ENCODE peak calls at places on chromosomes 11 and 22, in eight cellular contexts. Y, A, F, T, C, V, S and X are unnamed samples.

GRCh38 chr11:63915961-63916836 is 765 bp downstream of the RCOR2 start:
- DNase-seq in S (peak), Y (peak), C (no peak), T (peak), A (peak), F (peak), V (no peak), X (peak)

GRCh38 chr11:19756675-19757475 is 44.2 kb downstream of the NAV2 start:
- DNase-seq in S (no peak), A (peak), Y (no peak), V (no peak), T (no peak), F (no peak), C (no peak), X (no peak)

GRCh38 chr11:26700536-26701235 is 21.2 kb downstream of the SLC5A12 start:
- DNase-seq in A (peak), Y (peak), C (no peak), F (no peak), V (no peak), T (no peak), S (no peak), X (no peak)

GRCh38 chr22:24588370-24588755 is 4.5 kb downstream of the LRRC75B start:
- DNase-seq in S (peak), A (no peak), V (no peak), Y (peak), T (no peak), F (no peak), C (no peak), X (no peak)

GRCh38 chr11:13118194-13118593 is 109.1 kb downstream of the RASSF10 start:
- DNase-seq in S (peak), F (no peak), C (peak), T (no peak), Y (no peak), A (no peak), V (no peak), X (no peak)

GRCh38 chr22:40423882-40424640 is 53.7 kb downstream of the SGSM3 start:
- DNase-seq in S (no peak), F (no peak), V (no peak), A (no peak), T (no peak), C (no peak), Y (no peak), X (no peak)

GRCh38 chr22:32466496-32466895 is 2.2 kb upstream of the BPIFC start:
- DNase-seq in S (no peak), Y (no peak), A (no peak), F (no peak), V (no peak), C (no peak), T (no peak), X (no peak)

GRCh38 chr11:85132839-85133238 is 494.3 kb downstream of the DLG2 start:
- DNase-seq in T (peak), V (no peak), F (no peak), C (no peak), A (peak), S (no peak), Y (no peak), X (peak)

GRCh38 chr11:99268895-99269294 is 248.1 kb downstream of the CNTN5 start:
- DNase-seq in A (no peak), C (no peak), V (no peak), Y (no peak), F (no peak), T (no peak), S (peak), X (no peak)

GRCh38 chr11:69368119-69368880 is 74.3 kb downstream of the MYEOV start:
- DNase-seq in Y (no peak), F (no peak), A (no peak), V (no peak), T (no peak), C (no peak), S (peak), X (no peak)

GRCh38 chr11:21659961-21660360 is 532.9 kb upstream of the ANO5 start:
- DNase-seq in F (no peak), C (no peak), T (no peak), A (no peak), Y (no peak), V (no peak), S (no peak), X (no peak)

GRCh38 chr11:112470355-112470754 is 209.7 kb upstream of the PLET1 start:
- DNase-seq in A (no peak), V (no peak), Y (no peak), T (no peak), S (peak), F (no peak), C (no peak), X (no peak)

GRCh38 chr11:3155691-3156258 is 9.3 kb downstream of the OSBPL5 start:
- DNase-seq in Y (peak), C (no peak), V (no peak), F (no peak), S (no peak), A (no peak), T (no peak), X (no peak)

GRCh38 chr11:82732734-82733443 is 775 bp downstream of the FAM181B start:
- DNase-seq in S (no peak), V (no peak), A (peak), T (peak), C (no peak), Y (peak), F (no peak), X (peak)

GRCh38 chr11:81070948-81071347 is 1630.1 kb upstream of the TENM4 start:
- DNase-seq in T (no peak), S (no peak), Y (no peak), A (no peak), V (peak), C (no peak), F (no peak), X (no peak)

GRCh38 chr11:104159356-104159755 is 4.6 kb downstream of the PDGFD start:
- DNase-seq in V (no peak), Y (no peak), S (peak), T (no peak), F (no peak), A (no peak), C (no peak), X (no peak)

GRCh38 chr11:104161751-104162450 is 2.0 kb downstream of the PDGFD start:
- DNase-seq in Y (no peak), T (no peak), C (no peak), A (no peak), V (no peak), F (no peak), S (no peak), X (no peak)

GRCh38 chr11:104163100-104164027 is 583 bp downstream of the PDGFD start:
- DNase-seq in V (no peak), S (no peak), A (peak), F (peak), Y (peak), T (peak), C (no peak), X (peak)

GRCh38 chr11:104165014-104165413 is 1.1 kb upstream of the PDGFD start:
- DNase-seq in T (peak), C (no peak), Y (no peak), S (no peak), F (no peak), V (no peak), A (peak), X (no peak)

DNA sequence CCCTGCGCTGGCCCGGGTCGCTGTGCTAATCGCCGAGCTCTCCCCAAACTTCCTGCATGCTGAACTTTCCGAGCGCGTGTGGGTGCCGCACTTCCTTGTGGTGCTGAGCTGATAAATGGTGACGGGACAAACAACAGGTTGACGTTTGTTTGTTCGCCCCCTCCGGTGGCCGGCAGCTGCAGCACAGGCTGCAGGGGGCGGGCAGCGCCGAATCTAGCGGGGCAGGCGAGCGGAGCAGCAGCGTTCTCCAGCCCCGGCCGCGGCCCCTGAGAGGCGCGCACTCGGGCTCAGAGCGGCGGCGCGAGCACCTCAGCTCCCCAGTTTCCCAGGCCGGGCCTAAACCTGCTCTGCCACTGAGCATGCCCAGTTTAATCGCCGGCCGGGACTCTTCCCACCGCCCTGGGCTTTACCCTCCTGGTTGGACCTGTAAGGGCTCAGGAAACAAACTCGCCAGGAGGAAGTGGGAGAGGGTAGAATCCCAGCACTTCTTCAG is at the start of gene PDGFD:
- DNase-seq in Y (peak), F (peak), C (no peak), T (peak), S (peak), A (peak), V (peak), X (peak)
- TF ChIP-seq EZH2phosphoT487 in Y (no peak), F (no peak), C (no peak), T (no peak), S (no peak), A (no peak), V (no peak), X (no peak)

GRCh38 chr11:74438681-74439080 is 28.7 kb downstream of the KCNE3 start:
- DNase-seq in Y (no peak), F (no peak), C (no peak), T (no peak), S (peak), A (no peak), V (no peak), X (no peak)

GRCh38 chr11:74443071-74443864 is 24.1 kb downstream of the KCNE3 start:
- DNase-seq in T (peak), Y (no peak), S (peak), C (peak), A (peak), V (no peak), F (no peak), X (peak)

GRCh38 chr11:74442601-74443000 is 24.7 kb downstream of the KCNE3 start:
- DNase-seq in S (peak), A (no peak), T (no peak), Y (no peak), F (no peak), C (no peak), V (no peak), X (peak)

GRCh38 chr11:74434528-74434927 is 32.8 kb downstream of the KCNE3 start:
- DNase-seq in T (no peak), C (no peak), F (no peak), A (no peak), S (no peak), V (no peak), Y (no peak), X (no peak)

GRCh38 chr11:74437441-74437840 is 29.9 kb downstream of the KCNE3 start:
- DNase-seq in F (no peak), T (no peak), Y (no peak), A (no peak), S (peak), C (no peak), V (no peak), X (no peak)
- H3K27ac ChIP-seq in F (no peak), T (no peak), Y (peak), A (no peak), S (no peak), C (no peak), V (no peak), X (peak)

DNA sequence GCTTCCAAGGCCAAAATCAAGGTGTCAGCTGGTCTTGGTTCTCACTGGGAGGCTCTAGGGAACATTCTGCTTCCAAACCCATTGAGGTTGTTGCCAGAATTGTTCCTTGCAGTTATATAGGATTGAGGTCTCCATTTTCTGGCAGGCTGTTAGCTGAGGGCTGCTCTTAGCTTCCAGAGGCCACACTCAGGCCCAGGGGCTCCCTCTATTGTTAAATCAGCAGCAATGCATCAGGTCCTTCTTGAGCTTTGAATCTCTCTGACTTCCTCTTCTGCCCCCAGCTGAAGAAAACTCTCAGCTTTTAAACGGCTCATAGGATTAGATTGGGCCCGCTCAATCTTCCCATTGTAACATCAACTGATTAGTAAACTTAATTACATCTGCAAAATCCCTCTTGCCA is 39.3 kb upstream of the BSX start:
- DNase-seq in F (peak), V (peak), C (peak), T (peak), Y (peak), S (peak), A (peak), X (peak)
- TF ChIP-seq CTCF in F (peak), V (peak), C (peak), T (peak), Y (peak), S (peak), A (peak), X (peak)

GRCh38 chr22:25700996-25701815 is 40.8 kb upstream of the MYO18B start:
- DNase-seq in C (no peak), T (no peak), V (no peak), A (peak), Y (peak), S (no peak), F (no peak), X (peak)
- TF ChIP-seq EZH2phosphoT487 in C (no peak), T (no peak), V (no peak), A (no peak), Y (no peak), S (no peak), F (no peak), X (no peak)

DNA sequence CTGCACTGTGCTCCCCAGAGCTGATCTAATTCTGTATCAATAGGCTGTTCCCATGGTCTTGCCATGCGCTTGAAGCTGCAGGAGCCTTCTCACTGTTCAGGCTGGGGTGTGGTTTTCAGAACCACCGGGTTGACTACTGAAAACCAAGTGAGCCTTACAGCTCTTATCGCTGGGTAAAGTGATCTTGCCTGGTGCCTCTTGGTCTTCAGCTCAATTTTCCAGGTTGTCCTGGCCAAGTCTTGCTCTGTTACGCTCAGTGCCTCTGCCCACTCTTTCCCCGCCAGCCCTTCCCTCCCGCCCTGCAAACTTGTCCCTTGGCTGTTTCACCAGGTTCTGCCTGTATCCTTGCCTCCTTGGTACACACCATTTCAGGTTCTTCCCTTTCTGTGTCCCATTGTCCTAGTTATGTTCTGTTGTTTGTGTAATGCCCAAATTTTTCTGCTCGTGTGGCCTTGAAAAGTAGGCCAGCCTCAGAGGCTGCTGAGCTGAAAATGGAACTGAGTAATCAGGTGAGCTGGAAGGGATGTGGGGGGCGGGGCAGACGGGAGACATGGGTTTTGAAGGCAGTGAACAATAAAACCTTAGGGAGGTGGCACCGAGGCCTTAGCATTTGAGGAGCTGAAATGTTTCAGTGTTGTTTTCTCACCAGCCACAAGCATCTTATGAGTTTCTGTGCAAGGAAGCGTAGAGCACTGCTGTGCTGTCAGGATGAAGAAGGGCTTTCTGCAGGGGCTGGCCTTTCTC is 11.2 kb downstream of the PEX26 start:
- DNase-seq in F (no peak), A (no peak), S (no peak), C (no peak), T (no peak), V (peak), Y (no peak), X (no peak)
- H3K27ac ChIP-seq in F (no peak), A (no peak), S (no peak), C (no peak), T (no peak), V (peak), Y (no peak), X (peak)

GRCh38 chr11:126411971-126412381 is 56.5 kb downstream of the ST3GAL4 start:
- DNase-seq in T (peak), S (no peak), A (no peak), V (no peak), F (no peak), C (no peak), Y (no peak), X (no peak)
- TF ChIP-seq CTCF in T (peak), S (peak), A (peak), V (peak), F (no peak), C (no peak), Y (no peak), X (peak)

GRCh38 chr22:36911887-36912661 is 1.4 kb upstream of the CSF2RB start:
- DNase-seq in Y (no peak), A (no peak), F (no peak), T (peak), C (no peak), S (no peak), V (no peak), X (no peak)

GRCh38 chr22:36913431-36914382 is at the start of gene CSF2RB:
- DNase-seq in A (no peak), S (no peak), T (no peak), Y (no peak), C (no peak), V (peak), F (peak), X (no peak)

GRCh38 chr22:36916034-36916433 is 2.6 kb downstream of the CSF2RB start:
- DNase-seq in V (no peak), F (no peak), T (no peak), S (no peak), Y (no peak), A (no peak), C (no peak), X (no peak)

GRCh38 chr22:36912694-36913430 is 566 bp upstream of the CSF2RB start:
- DNase-seq in C (no peak), S (no peak), V (no peak), T (no peak), F (no peak), Y (no peak), A (no peak), X (no peak)

DNA sequence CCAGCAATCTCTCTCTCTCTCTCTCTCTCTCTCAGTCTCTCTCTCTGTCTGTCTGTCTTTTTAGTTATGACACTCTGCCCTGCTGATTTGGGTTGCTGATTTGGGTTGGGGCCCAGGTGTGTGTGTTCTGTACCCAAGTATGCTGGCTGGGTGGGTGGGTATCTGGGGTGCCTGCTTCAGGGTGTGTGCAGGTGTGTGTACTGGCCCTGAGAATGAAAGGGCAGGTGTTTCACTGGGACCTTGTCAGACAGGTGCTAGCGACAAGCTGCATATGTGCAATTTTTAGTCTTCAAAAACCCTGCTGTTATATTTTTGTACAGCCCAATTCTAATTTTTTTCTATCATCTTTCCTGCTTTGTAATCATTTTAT is 940 bp downstream of the CSF2RB start:
- DNase-seq in T (no peak), V (peak), F (peak), S (no peak), C (no peak), A (no peak), Y (no peak), X (no peak)
- TF ChIP-seq EZH2phosphoT487 in T (no peak), V (no peak), F (no peak), S (no peak), C (no peak), A (no peak), Y (no peak), X (no peak)